ENCODE peak calls at places on chromosome 4, in four cellular contexts. R, B, D and Z are unnamed samples.

GRCh38 chr4:148171596-148171995 is 270.6 kb downstream of the NR3C2 start:
- DNase-seq in R (no peak), B (no peak), D (no peak), Z (no peak)

GRCh38 chr4:142353149-142353738 is 492.9 kb downstream of the INPP4B start:
- DNase-seq in B (peak; percentile 27), R (no peak), D (no peak), Z (peak; percentile 17)

GRCh38 chr4:146051724-146052396 is 113.2 kb upstream of the ZNF827 start:
- DNase-seq in B (no peak), D (no peak), R (no peak), Z (no peak)

GRCh38 chr4:47839259-47839658 is 1.4 kb upstream of the CORIN start:
- DNase-seq in R (peak; percentile 21), B (no peak), D (no peak), Z (peak; percentile 6)

GRCh38 chr4:108333353-108333920 is 164.7 kb upstream of the LEF1 start:
- DNase-seq in R (no peak), B (no peak), D (no peak), Z (no peak)

GRCh38 chr4:156705291-156705690 is 266.3 kb downstream of the PDGFC start:
- DNase-seq in R (no peak), D (no peak), B (no peak), Z (no peak)

GRCh38 chr4:43682551-43682950 is 766.1 kb downstream of the KCTD8 start:
- DNase-seq in R (no peak), B (no peak), D (no peak), Z (no peak)

GRCh38 chr4:27514711-27515110 is 654.1 kb downstream of the STIM2 start:
- DNase-seq in B (no peak), R (no peak), D (no peak), Z (no peak)

GRCh38 chr4:127856485-127857447 is 23.9 kb upstream of the PLK4 start:
- DNase-seq in D (no peak), R (peak; percentile 60), B (no peak), Z (no peak)

GRCh38 chr4:61397174-61397573 is 197.0 kb downstream of the ADGRL3 start:
- DNase-seq in B (no peak), D (no peak), R (no peak), Z (no peak)

GRCh38 chr4:39126256-39127095 is 55.9 kb upstream of the WDR19 start:
- DNase-seq in D (no peak), R (no peak), B (no peak), Z (no peak)

GRCh38 chr4:151658959-151659593 is 101.7 kb downstream of the GATB start:
- DNase-seq in D (no peak), B (no peak), R (no peak), Z (no peak)

GRCh38 chr4:26619784-26620183 is 35.9 kb downstream of the TBC1D19 start:
- DNase-seq in R (no peak), B (no peak), D (no peak), Z (no peak)

GRCh38 chr4:2932951-2933565 is 30.1 kb downstream of the NOP14 start:
- DNase-seq in B (no peak), D (no peak), R (no peak), Z (no peak)

GRCh38 chr4:169618286-169618685 is 2.1 kb upstream of the CLCN3 start:
- DNase-seq in D (no peak), R (no peak), B (no peak), Z (no peak)

GRCh38 chr4:27318740-27319139 is 458.1 kb downstream of the STIM2 start:
- DNase-seq in R (peak; percentile 2), D (no peak), B (peak; percentile 22), Z (peak; percentile 53)

GRCh38 chr4:76589402-76589801 is 154.4 kb downstream of the SHROOM3 start:
- DNase-seq in B (no peak), R (no peak), D (no peak), Z (no peak)

GRCh38 chr4:107966903-107967302 is 22.8 kb upstream of the HADH start:
- DNase-seq in B (no peak), R (no peak), D (no peak), Z (no peak)

GRCh38 chr4:173866289-173866688 is 336.3 kb upstream of the HAND2 start:
- DNase-seq in R (no peak), D (no peak), B (no peak), Z (no peak)

GRCh38 chr4:80266267-80266901 is at the start of gene FGF5:
- DNase-seq in D (peak; percentile 84), B (no peak), R (no peak), Z (peak; percentile 71)

GRCh38 chr4:24141836-24142235 is 252.0 kb upstream of the PPARGC1A start:
- DNase-seq in D (no peak), R (no peak), B (no peak), Z (no peak)

GRCh38 chr4:52961666-52962412 is 99.7 kb downstream of the RASL11B start:
- DNase-seq in R (no peak), D (no peak), B (no peak), Z (no peak)

GRCh38 chr4:133624744-133625143 is 475.6 kb downstream of the PCDH10 start:
- DNase-seq in R (no peak), D (no peak), B (no peak), Z (peak; percentile 31)

DNA sequence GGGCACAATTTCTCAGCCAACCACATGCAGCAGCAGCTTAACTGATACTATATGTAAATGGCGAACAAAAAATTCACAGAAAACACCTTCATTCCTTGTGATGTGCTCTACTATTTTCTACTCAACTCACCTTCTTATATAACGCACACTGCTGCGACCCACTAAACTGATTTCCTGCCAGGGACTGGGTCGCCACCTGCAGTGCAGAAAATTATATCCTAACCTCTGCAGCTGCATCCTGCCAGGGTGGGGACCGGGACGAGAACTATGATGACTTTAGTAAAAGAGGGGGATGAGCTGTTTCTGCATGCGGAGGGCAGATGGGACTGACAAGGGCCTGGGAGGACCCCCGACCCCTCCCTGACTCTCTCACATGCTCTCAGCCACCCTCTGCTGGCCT is 27.4 kb downstream of the ABLIM2 start:
- DNase-seq in D (no peak), B (no peak), R (no peak), Z (no peak)
- TF ChIP-seq SP1 in D (no peak), B (no peak), R (no peak), Z (no peak)

GRCh38 chr4:5839332-5839731 is 53.6 kb downstream of the CRMP1 start:
- DNase-seq in D (no peak), B (no peak), R (no peak), Z (no peak)
- TF ChIP-seq FOXM1 in D (no peak), B (no peak), R (no peak), Z (no peak)

DNA sequence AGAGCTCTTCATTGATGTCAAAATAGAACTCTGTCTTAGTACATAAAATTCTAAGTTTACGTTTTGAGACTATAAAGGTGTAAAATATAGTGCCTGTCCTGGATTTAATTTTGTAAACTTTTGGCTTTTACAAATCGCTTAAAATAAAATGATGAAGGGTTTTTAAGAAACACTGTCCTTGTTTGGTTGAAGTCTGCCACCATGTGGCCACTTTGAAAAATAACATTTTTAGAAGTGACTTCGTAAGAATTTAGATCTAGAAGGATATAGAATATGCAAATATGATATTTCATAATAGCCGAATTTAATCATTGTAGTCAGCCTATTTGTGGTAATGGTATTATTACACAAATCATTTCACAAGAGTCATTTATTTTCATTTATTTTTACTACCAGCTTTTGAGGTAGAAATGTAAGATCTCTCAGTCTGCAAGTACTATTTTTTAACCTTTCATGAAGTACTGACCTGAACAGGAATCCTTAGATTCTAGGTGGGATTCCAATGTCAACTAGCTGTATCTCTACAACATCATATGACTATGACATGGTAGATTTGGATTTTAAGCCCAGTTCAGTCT is 31.0 kb upstream of the FAT4 start:
- DNase-seq in D (peak; percentile 8), B (peak; percentile 4), R (no peak), Z (no peak)
- TF ChIP-seq BHLHE40 in D (no peak), B (no peak), R (no peak), Z (no peak)

GRCh38 chr4:101019313-101019712 is 328.0 kb downstream of the PPP3CA start:
- DNase-seq in R (peak; percentile 12), B (no peak), D (no peak), Z (no peak)

GRCh38 chr4:101020956-101021355 is 326.4 kb downstream of the PPP3CA start:
- DNase-seq in R (peak; percentile 53), D (no peak), B (no peak), Z (no peak)

GRCh38 chr4:101025755-101026154 is 321.6 kb downstream of the PPP3CA start:
- DNase-seq in B (no peak), R (no peak), D (no peak), Z (no peak)

GRCh38 chr4:101019941-101020401 is 327.4 kb downstream of the PPP3CA start:
- DNase-seq in D (no peak), B (peak; percentile 25), R (peak; percentile 45), Z (no peak)

DNA sequence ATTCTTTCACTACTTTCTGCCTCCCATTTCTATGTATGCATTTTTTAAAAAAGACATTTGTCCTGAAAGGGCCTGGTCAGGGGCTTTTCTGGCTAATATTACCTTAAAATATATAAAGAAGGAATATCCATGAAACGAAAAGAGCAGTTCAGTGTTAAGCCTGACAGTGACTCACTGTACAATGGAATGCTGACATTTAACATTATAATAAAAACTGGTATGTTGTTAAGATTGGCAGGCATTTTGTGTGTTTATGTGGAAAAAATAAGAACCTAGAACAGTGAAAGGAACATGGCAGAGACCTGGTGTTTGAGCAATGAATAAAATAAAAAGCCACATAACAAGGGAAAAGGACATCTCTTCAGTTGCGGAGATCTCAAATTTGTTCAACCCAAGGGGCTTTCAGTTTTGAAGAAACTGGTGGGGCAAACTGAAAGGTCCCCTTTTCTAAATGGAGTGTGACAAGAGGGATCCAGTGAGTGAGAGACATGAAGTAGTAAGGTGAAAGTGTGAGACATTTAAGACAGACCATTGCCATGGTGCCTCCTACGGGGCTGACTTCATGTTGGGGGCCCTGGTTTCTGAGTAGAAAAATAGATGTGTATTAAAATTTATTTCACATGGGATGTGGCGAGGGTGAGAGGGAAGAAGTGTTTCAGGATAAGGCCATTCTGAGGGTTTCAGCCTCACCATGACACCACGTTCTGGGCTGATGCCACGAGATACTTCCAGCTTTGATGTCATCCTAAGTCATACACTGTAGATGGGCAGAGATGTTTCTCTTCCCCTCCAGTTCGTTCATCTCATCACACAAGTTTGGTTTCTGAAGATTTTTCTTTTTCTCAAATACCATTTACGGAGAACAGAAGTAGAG is 324.9 kb downstream of the PPP3CA start:
- DNase-seq in B (no peak), R (no peak), D (no peak), Z (no peak)
- TF ChIP-seq SP1 in B (no peak), R (no peak), D (no peak), Z (no peak)

GRCh38 chr4:98946359-98946758 is 17.4 kb upstream of the EIF4E start:
- DNase-seq in D (no peak), R (no peak), B (no peak), Z (no peak)

GRCh38 chr4:98955229-98955628 is 26.3 kb upstream of the EIF4E start:
- DNase-seq in D (no peak), R (no peak), B (no peak), Z (no peak)

GRCh38 chr4:98951710-98952109 is 22.8 kb upstream of the EIF4E start:
- DNase-seq in D (no peak), B (no peak), R (no peak), Z (no peak)

GRCh38 chr4:98945297-98945850 is 16.4 kb upstream of the EIF4E start:
- DNase-seq in D (no peak), R (no peak), B (no peak), Z (no peak)

DNA sequence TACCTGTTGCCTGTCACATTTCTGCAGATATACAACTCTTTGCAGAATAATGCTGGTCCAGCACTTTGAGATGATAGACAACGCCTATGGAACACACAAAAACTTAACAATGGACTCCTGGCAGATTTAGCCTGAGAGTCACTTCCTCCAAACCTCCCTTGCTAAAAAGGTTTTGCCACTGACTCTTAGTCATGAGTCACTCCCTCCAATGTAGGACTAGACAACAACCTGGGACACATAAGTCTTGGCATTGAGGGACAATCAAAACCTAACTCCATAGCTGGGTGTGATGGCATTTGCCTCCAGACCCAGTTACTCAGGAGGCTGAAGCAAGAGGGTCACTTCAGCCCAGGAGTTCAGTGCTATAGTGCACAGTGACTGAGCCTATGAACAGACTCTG is 22.0 kb upstream of the EIF4E start:
- DNase-seq in B (no peak), D (no peak), R (no peak), Z (no peak)
- TF ChIP-seq FOXM1 in B (no peak), D (no peak), R (no peak), Z (no peak)